ENCODE peak calls at places on chromosome 2, in nine cellular contexts. H is K562, F is HCT116, C is GM23338, I is SK-N-SH, G is HL-60, S is HepG2, E is GM12878, Q is Panc1. W is an unnamed sample.

GRCh38 chr2:191167766-191168165 is 17.0 kb upstream of the STAT4 start:
- DNase-seq in H (no peak), Q (no peak), E (no peak), G (no peak), C (no peak), F (no peak), S (no peak), I (no peak), W (peak; percentile 46)

GRCh38 chr2:205800804-205801203 is 118.5 kb downstream of the NRP2 start:
- DNase-seq in E (no peak), C (no peak), S (no peak), Q (no peak), F (no peak), I (no peak), H (no peak), G (no peak), W (no peak)

GRCh38 chr2:103123516-103123915 is 361.7 kb downstream of the TMEM182 start:
- DNase-seq in H (no peak), E (no peak), I (no peak), Q (no peak), S (no peak), C (no peak), F (no peak), G (no peak), W (no peak)

GRCh38 chr2:222133897-222134296 is 164.9 kb downstream of the PAX3 start:
- DNase-seq in G (no peak), S (no peak), I (no peak), Q (no peak), H (no peak), E (no peak), C (no peak), F (no peak), W (no peak)

GRCh38 chr2:196341318-196341841 is 170.0 kb upstream of the STK17B start:
- DNase-seq in C (no peak), Q (no peak), S (no peak), E (no peak), F (no peak), H (no peak), I (no peak), G (no peak), W (no peak)

GRCh38 chr2:214543386-214543955 is 132.6 kb downstream of the VWC2L start:
- DNase-seq in S (no peak), H (no peak), C (no peak), F (no peak), I (no peak), G (no peak), E (no peak), Q (no peak), W (no peak)

GRCh38 chr2:25651782-25652455 is 21.5 kb downstream of the DTNB start:
- DNase-seq in G (no peak), H (no peak), E (no peak), F (no peak), C (no peak), I (no peak), Q (no peak), S (peak; percentile 65), W (no peak)

GRCh38 chr2:168526641-168527040 is 70.6 kb downstream of the CERS6 start:
- DNase-seq in H (no peak), F (no peak), C (no peak), I (no peak), S (no peak), E (no peak), G (no peak), Q (no peak), W (no peak)

GRCh38 chr2:121256720-121257475 is 28.1 kb downstream of the TFCP2L1 start:
- DNase-seq in Q (no peak), E (no peak), F (no peak), I (no peak), G (no peak), S (no peak), H (no peak), C (no peak), W (no peak)

GRCh38 chr2:85394256-85394655 is 15.9 kb downstream of the CAPG start:
- DNase-seq in I (no peak), F (no peak), G (no peak), H (no peak), S (no peak), E (no peak), Q (no peak), C (no peak), W (no peak)

GRCh38 chr2:239932881-239933735 is 92.0 kb downstream of the NDUFA10 start:
- DNase-seq in F (no peak), E (no peak), Q (no peak), C (no peak), H (no peak), G (no peak), I (no peak), S (no peak), W (no peak)

DNA sequence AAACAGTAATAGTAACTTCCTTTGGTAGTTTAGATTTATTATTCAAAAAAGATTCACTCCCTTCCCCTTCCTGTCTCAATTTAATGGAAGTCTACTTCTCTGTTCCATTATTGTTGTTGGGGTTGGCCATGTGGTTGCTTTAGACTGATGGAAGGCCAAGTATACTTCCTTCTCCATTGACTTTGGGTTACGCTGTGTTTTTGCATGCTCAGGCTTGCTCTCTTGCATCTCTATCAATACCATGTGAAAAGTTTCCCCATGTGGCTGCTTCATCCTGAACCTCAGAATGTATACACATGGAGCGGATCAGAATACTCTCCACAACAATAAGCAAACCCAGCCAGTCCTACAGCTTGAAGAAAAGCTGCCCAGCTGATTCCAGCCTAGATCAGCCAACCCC is 20.3 kb downstream of the CFAP210 start:
- DNase-seq in I (no peak), H (no peak), E (no peak), Q (no peak), F (no peak), C (no peak), S (no peak), G (no peak), W (no peak)
- TF ChIP-seq REST in I (no peak), H (no peak), E (no peak), Q (no peak), F (no peak), C (no peak), S (no peak), G (no peak), W (no peak)

GRCh38 chr2:158191076-158191566 is 89.4 kb downstream of the UPP2 start:
- DNase-seq in Q (no peak), G (no peak), I (no peak), S (peak; percentile 95), F (peak; percentile 13), E (peak; percentile 48), H (no peak), C (peak; percentile 32), W (no peak)
- TF ChIP-seq REST in Q (no peak), G (no peak), I (no peak), S (no peak), F (no peak), E (no peak), H (no peak), C (no peak), W (no peak)

GRCh38 chr2:150937030-150937429 is 324.6 kb downstream of the RBM43 start:
- DNase-seq in G (no peak), C (no peak), H (no peak), E (no peak), S (peak; percentile 32), F (no peak), Q (no peak), I (no peak), W (no peak)

GRCh38 chr2:150938586-150938985 is 323.1 kb downstream of the RBM43 start:
- DNase-seq in F (no peak), Q (no peak), E (no peak), G (no peak), S (no peak), I (no peak), C (no peak), H (no peak), W (no peak)

GRCh38 chr2:150944315-150944714 is 317.3 kb downstream of the RBM43 start:
- DNase-seq in Q (no peak), H (no peak), I (no peak), S (no peak), E (no peak), G (no peak), F (no peak), C (no peak), W (no peak)

GRCh38 chr2:150939087-150939486 is 322.6 kb downstream of the RBM43 start:
- DNase-seq in F (no peak), C (peak; percentile 11), G (no peak), S (no peak), E (no peak), H (no peak), Q (no peak), I (no peak), W (no peak)
- TF ChIP-seq REST in F (no peak), C (no peak), G (no peak), S (no peak), E (no peak), H (no peak), Q (no peak), I (no peak), W (no peak)

GRCh38 chr2:241048949-241049343 is 50.5 kb downstream of the SNED1 start:
- DNase-seq in F (no peak), E (no peak), S (no peak), I (no peak), G (no peak), C (no peak), H (no peak), Q (no peak), W (no peak)

GRCh38 chr2:241048149-241048948 is 49.9 kb downstream of the SNED1 start:
- DNase-seq in G (no peak), C (no peak), E (no peak), Q (no peak), F (no peak), H (no peak), S (no peak), I (no peak), W (no peak)

GRCh38 chr2:241051578-241052487 is 50.3 kb downstream of the MTERF4 start:
- DNase-seq in C (no peak), I (peak; percentile 16), S (no peak), E (no peak), G (no peak), Q (no peak), F (no peak), H (no peak), W (no peak)

GRCh38 chr2:241050624-241051577 is 51.2 kb downstream of the MTERF4 start:
- DNase-seq in I (peak; percentile 39), Q (no peak), G (no peak), H (no peak), F (no peak), E (no peak), C (no peak), S (no peak), W (no peak)

DNA sequence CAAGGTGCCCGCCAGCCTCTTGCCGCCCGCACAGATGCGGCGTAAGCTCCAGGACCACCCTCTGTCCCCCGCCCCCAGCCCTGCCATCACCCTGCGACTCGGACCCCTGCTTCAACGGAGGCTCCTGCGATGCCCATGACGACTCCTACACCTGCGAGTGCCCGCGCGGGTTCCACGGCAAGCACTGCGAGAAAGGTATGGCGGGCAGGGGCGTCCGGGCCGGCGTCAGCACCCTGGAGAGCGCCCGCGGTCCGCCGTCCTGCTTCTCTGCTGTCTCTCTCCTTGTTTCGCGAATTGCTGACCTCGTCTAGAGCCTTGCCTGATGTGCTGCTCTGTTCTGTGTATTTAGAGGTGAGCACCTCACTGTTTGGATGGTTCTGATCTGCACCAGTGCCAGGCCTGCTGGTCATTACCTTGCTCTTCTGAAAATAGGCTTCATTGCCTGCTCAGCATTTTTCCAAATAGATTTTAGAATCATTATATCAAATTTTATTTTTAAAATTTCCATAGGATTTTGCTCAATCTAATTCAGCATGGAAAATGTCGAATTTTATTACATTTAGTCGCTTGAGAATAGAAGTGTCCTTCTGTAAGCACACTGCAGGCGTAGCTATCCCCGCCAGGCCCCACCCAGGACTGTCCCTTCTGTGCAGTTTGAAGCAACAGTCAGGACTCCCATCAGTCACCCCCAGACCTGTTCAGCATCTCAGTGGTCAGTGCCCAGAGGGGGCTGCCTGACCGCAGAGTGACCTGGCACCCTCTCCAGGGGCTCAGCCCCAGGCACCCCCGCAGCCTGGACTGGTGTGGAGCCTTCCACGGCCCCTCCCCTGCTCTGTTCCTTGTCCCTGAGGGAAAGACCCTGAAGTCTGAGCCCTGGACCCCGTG is 51.6 kb downstream of the SNED1 start:
- DNase-seq in Q (no peak), G (no peak), I (peak; percentile 22), E (no peak), H (peak; percentile 44), C (peak; percentile 68), F (no peak), S (no peak), W (no peak)
- TF ChIP-seq REST in Q (peak; percentile 92), G (peak; percentile 92), I (peak; percentile 89), E (peak; percentile 72), H (peak; percentile 95), C (peak; percentile 95), F (peak; percentile 68), S (peak; percentile 91), W (peak; percentile 86)

W was measured in A549.